ENCODE peak calls at places on chromosome 22, in six cellular contexts. One of them, this sample, is unnamed.

GRCh38 chr22:30005213-30005857 is 74.9 kb upstream of the HORMAD2 start:
- DNase-seq in BJ: no peak
- DNase-seq in bronchial epithelial cell: peak
- DNase-seq in fibroblast of the aortic adventitia: peak
- DNase-seq in CD8-positive, alpha-beta T cell: peak
- DNase-seq in fibroblast of mammary gland: peak
- DNase-seq in this sample: peak

GRCh38 chr22:25347752-25348102 is 128.3 kb downstream of the CRYBB2 start:
- DNase-seq in fibroblast of mammary gland: no peak
- DNase-seq in CD8-positive, alpha-beta T cell: no peak
- DNase-seq in bronchial epithelial cell: no peak
- DNase-seq in fibroblast of the aortic adventitia: peak
- DNase-seq in BJ: no peak
- DNase-seq in this sample: peak

GRCh38 chr22:27804016-27804415 is 2.5 kb upstream of the MN1 start:
- DNase-seq in CD8-positive, alpha-beta T cell: no peak
- DNase-seq in fibroblast of mammary gland: no peak
- DNase-seq in fibroblast of the aortic adventitia: no peak
- DNase-seq in bronchial epithelial cell: no peak
- DNase-seq in BJ: no peak
- DNase-seq in this sample: no peak

GRCh38 chr22:30246962-30247376 is 410 bp upstream of the LIF start:
- DNase-seq in CD8-positive, alpha-beta T cell: no peak
- DNase-seq in bronchial epithelial cell: no peak
- DNase-seq in fibroblast of mammary gland: no peak
- DNase-seq in BJ: no peak
- DNase-seq in fibroblast of the aortic adventitia: no peak
- DNase-seq in this sample: no peak

GRCh38 chr22:16955678-16956210 is 52.3 kb downstream of the GAB4 start:
- DNase-seq in fibroblast of the aortic adventitia: no peak
- DNase-seq in bronchial epithelial cell: no peak
- DNase-seq in BJ: no peak
- DNase-seq in CD8-positive, alpha-beta T cell: peak
- DNase-seq in fibroblast of mammary gland: peak
- DNase-seq in this sample: no peak

GRCh38 chr22:39477542-39477941 is 20.7 kb downstream of the MGAT3 start:
- DNase-seq in fibroblast of mammary gland: no peak
- DNase-seq in fibroblast of the aortic adventitia: no peak
- DNase-seq in CD8-positive, alpha-beta T cell: no peak
- DNase-seq in BJ: no peak
- DNase-seq in bronchial epithelial cell: no peak
- DNase-seq in this sample: no peak

GRCh38 chr22:47154621-47155081 is 392.2 kb downstream of the TBC1D22A start:
- DNase-seq in BJ: no peak
- DNase-seq in fibroblast of mammary gland: peak
- DNase-seq in CD8-positive, alpha-beta T cell: no peak
- DNase-seq in bronchial epithelial cell: no peak
- DNase-seq in fibroblast of the aortic adventitia: peak
- DNase-seq in this sample: peak

GRCh38 chr22:25081409-25081824 is 118.2 kb upstream of the CRYBB3 start:
- DNase-seq in fibroblast of the aortic adventitia: no peak
- DNase-seq in BJ: no peak
- DNase-seq in fibroblast of mammary gland: peak
- DNase-seq in bronchial epithelial cell: peak
- DNase-seq in CD8-positive, alpha-beta T cell: peak
- DNase-seq in this sample: peak

GRCh38 chr22:31173386-31174145 is 13.6 kb downstream of the RNF185 start:
- DNase-seq in bronchial epithelial cell: peak
- DNase-seq in fibroblast of the aortic adventitia: peak
- DNase-seq in fibroblast of mammary gland: peak
- DNase-seq in BJ: peak
- DNase-seq in CD8-positive, alpha-beta T cell: no peak
- DNase-seq in this sample: peak

GRCh38 chr22:40533712-40534378 is 102.7 kb downstream of the MRTFA start:
- DNase-seq in BJ: no peak
- DNase-seq in CD8-positive, alpha-beta T cell: peak
- DNase-seq in bronchial epithelial cell: peak
- DNase-seq in fibroblast of mammary gland: peak
- DNase-seq in fibroblast of the aortic adventitia: peak
- DNase-seq in this sample: peak

GRCh38 chr22:27885977-27886842 is 32.8 kb downstream of the PITPNB start:
- DNase-seq in BJ: no peak
- DNase-seq in fibroblast of the aortic adventitia: peak
- DNase-seq in bronchial epithelial cell: peak
- DNase-seq in fibroblast of mammary gland: peak
- DNase-seq in CD8-positive, alpha-beta T cell: peak
- DNase-seq in this sample: peak

GRCh38 chr22:39291501-39291900 is 27.9 kb downstream of the RPL3 start:
- DNase-seq in BJ: no peak
- DNase-seq in CD8-positive, alpha-beta T cell: no peak
- DNase-seq in fibroblast of the aortic adventitia: no peak
- DNase-seq in fibroblast of mammary gland: no peak
- DNase-seq in bronchial epithelial cell: no peak
- DNase-seq in this sample: no peak

GRCh38 chr22:29469755-29470154 is 10.3 kb upstream of the NEFH start:
- DNase-seq in bronchial epithelial cell: no peak
- DNase-seq in BJ: no peak
- DNase-seq in fibroblast of mammary gland: no peak
- DNase-seq in CD8-positive, alpha-beta T cell: no peak
- DNase-seq in fibroblast of the aortic adventitia: no peak
- DNase-seq in this sample: no peak

GRCh38 chr22:20524004-20524481 is 16.6 kb downstream of the MED15 start:
- DNase-seq in CD8-positive, alpha-beta T cell: no peak
- DNase-seq in fibroblast of the aortic adventitia: no peak
- DNase-seq in fibroblast of mammary gland: no peak
- DNase-seq in bronchial epithelial cell: peak
- DNase-seq in BJ: no peak
- DNase-seq in this sample: peak

GRCh38 chr22:33654173-33654890 is 265.9 kb downstream of the LARGE1 start:
- DNase-seq in fibroblast of the aortic adventitia: no peak
- DNase-seq in CD8-positive, alpha-beta T cell: no peak
- DNase-seq in fibroblast of mammary gland: no peak
- DNase-seq in bronchial epithelial cell: no peak
- DNase-seq in BJ: no peak
- DNase-seq in this sample: no peak

GRCh38 chr22:43298062-43298801 is 44.9 kb downstream of the SCUBE1 start:
- DNase-seq in BJ: no peak
- DNase-seq in bronchial epithelial cell: no peak
- DNase-seq in fibroblast of the aortic adventitia: peak
- DNase-seq in fibroblast of mammary gland: peak
- DNase-seq in CD8-positive, alpha-beta T cell: no peak
- DNase-seq in this sample: no peak

GRCh38 chr22:30248484-30248883 is 1.9 kb upstream of the LIF start:
- DNase-seq in fibroblast of mammary gland: no peak
- DNase-seq in bronchial epithelial cell: no peak
- DNase-seq in CD8-positive, alpha-beta T cell: no peak
- DNase-seq in fibroblast of the aortic adventitia: no peak
- DNase-seq in BJ: no peak
- DNase-seq in this sample: no peak

GRCh38 chr22:16960220-16960883 is 47.7 kb downstream of the GAB4 start:
- DNase-seq in CD8-positive, alpha-beta T cell: no peak
- DNase-seq in BJ: no peak
- DNase-seq in bronchial epithelial cell: no peak
- DNase-seq in fibroblast of mammary gland: no peak
- DNase-seq in fibroblast of the aortic adventitia: no peak
- DNase-seq in this sample: no peak

GRCh38 chr22:25645266-25645665 is 80.8 kb downstream of the GRK3 start:
- DNase-seq in fibroblast of mammary gland: peak
- DNase-seq in bronchial epithelial cell: no peak
- DNase-seq in fibroblast of the aortic adventitia: peak
- DNase-seq in BJ: no peak
- DNase-seq in CD8-positive, alpha-beta T cell: no peak
- DNase-seq in this sample: peak

GRCh38 chr22:26692215-26692614 is 34.8 kb downstream of the MIAT start:
- DNase-seq in BJ: no peak
- DNase-seq in fibroblast of the aortic adventitia: no peak
- DNase-seq in fibroblast of mammary gland: no peak
- DNase-seq in bronchial epithelial cell: no peak
- DNase-seq in CD8-positive, alpha-beta T cell: no peak
- DNase-seq in this sample: no peak

GRCh38 chr22:47219789-47220188 is 457.3 kb downstream of the TBC1D22A start:
- DNase-seq in BJ: no peak
- DNase-seq in CD8-positive, alpha-beta T cell: no peak
- DNase-seq in fibroblast of the aortic adventitia: no peak
- DNase-seq in bronchial epithelial cell: no peak
- DNase-seq in fibroblast of mammary gland: no peak
- DNase-seq in this sample: no peak

DNA sequence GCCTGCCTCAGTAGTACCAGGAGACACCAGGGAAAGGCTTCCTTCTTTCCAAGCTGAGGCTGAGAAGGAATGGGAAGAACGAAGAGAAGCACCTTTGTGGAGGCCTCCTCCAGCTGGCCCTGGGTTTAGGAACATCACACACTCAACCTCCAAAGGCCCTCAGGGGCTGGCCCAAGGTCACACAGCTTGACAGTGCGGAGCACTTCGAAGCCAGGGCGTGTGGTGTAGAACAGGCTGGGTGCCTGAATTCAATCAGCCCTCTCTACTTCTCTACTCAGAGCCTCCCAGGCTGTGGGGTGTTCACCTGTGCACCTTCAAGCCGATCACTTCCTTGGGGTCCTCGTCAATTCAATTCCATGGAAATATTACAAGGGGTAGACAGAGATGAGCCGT is 719 bp upstream of the CSDC2 start:
- DNase-seq in CD8-positive, alpha-beta T cell: no peak
- DNase-seq in fibroblast of mammary gland: no peak
- DNase-seq in BJ: no peak
- DNase-seq in bronchial epithelial cell: no peak
- DNase-seq in fibroblast of the aortic adventitia: no peak
- DNase-seq in this sample: no peak
- H3K4me3 ChIP-seq in CD8-positive, alpha-beta T cell: no peak
- H3K4me3 ChIP-seq in fibroblast of mammary gland: no peak
- H3K4me3 ChIP-seq in BJ: peak
- H3K4me3 ChIP-seq in bronchial epithelial cell: no peak
- H3K4me3 ChIP-seq in fibroblast of the aortic adventitia: peak
- H3K4me3 ChIP-seq in this sample: no peak

DNA sequence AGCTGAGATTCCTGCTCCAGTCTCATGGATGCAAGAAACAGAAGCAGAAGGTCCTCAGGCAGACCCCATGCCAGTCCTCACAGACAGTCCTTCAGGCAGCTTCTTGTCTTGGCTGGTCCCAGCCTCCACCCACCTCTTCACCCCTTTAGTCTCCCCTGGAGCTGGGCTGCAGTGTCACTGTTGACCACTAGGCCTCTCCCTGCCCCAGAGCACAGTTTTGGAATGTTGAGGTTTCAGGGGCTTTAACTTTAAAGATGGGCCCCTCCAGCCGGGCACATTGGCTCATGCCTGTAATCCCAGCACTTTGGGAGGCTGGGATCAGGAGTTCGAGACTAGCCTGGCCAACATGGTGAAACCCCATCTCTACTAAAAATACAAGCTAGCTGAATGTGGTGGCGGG is 39.5 kb upstream of the GCAT start:
- DNase-seq in fibroblast of the aortic adventitia: no peak
- DNase-seq in fibroblast of mammary gland: no peak
- DNase-seq in CD8-positive, alpha-beta T cell: no peak
- DNase-seq in BJ: no peak
- DNase-seq in bronchial epithelial cell: no peak
- DNase-seq in this sample: no peak
- TF ChIP-seq CTCF in fibroblast of the aortic adventitia: peak
- TF ChIP-seq CTCF in fibroblast of mammary gland: peak
- TF ChIP-seq CTCF in CD8-positive, alpha-beta T cell: no peak
- TF ChIP-seq CTCF in BJ: peak
- TF ChIP-seq CTCF in bronchial epithelial cell: peak
- TF ChIP-seq CTCF in this sample: peak

GRCh38 chr22:35805466-35805865 is 87.8 kb downstream of the APOL5 start:
- DNase-seq in CD8-positive, alpha-beta T cell: no peak
- DNase-seq in BJ: no peak
- DNase-seq in bronchial epithelial cell: no peak
- DNase-seq in fibroblast of the aortic adventitia: no peak
- DNase-seq in fibroblast of mammary gland: no peak
- DNase-seq in this sample: no peak
- H3K4me3 ChIP-seq in CD8-positive, alpha-beta T cell: no peak
- H3K4me3 ChIP-seq in BJ: no peak
- H3K4me3 ChIP-seq in bronchial epithelial cell: no peak
- H3K4me3 ChIP-seq in fibroblast of the aortic adventitia: no peak
- H3K4me3 ChIP-seq in fibroblast of mammary gland: no peak
- H3K4me3 ChIP-seq in this sample: no peak

GRCh38 chr22:49922484-49922883 is 4.0 kb downstream of the CRELD2 start:
- DNase-seq in fibroblast of mammary gland: no peak
- DNase-seq in BJ: no peak
- DNase-seq in fibroblast of the aortic adventitia: no peak
- DNase-seq in CD8-positive, alpha-beta T cell: no peak
- DNase-seq in bronchial epithelial cell: peak
- DNase-seq in this sample: no peak

GRCh38 chr22:49922926-49923325 is 4.5 kb downstream of the CRELD2 start:
- DNase-seq in bronchial epithelial cell: no peak
- DNase-seq in fibroblast of the aortic adventitia: no peak
- DNase-seq in BJ: no peak
- DNase-seq in fibroblast of mammary gland: no peak
- DNase-seq in CD8-positive, alpha-beta T cell: no peak
- DNase-seq in this sample: no peak

GRCh38 chr22:49921508-49922278 is 3.3 kb downstream of the CRELD2 start:
- DNase-seq in fibroblast of mammary gland: no peak
- DNase-seq in CD8-positive, alpha-beta T cell: no peak
- DNase-seq in bronchial epithelial cell: no peak
- DNase-seq in fibroblast of the aortic adventitia: no peak
- DNase-seq in BJ: no peak
- DNase-seq in this sample: no peak

GRCh38 chr22:49924113-49924833 is 5.8 kb downstream of the CRELD2 start:
- DNase-seq in fibroblast of the aortic adventitia: no peak
- DNase-seq in BJ: no peak
- DNase-seq in bronchial epithelial cell: no peak
- DNase-seq in CD8-positive, alpha-beta T cell: no peak
- DNase-seq in fibroblast of mammary gland: no peak
- DNase-seq in this sample: no peak

DNA sequence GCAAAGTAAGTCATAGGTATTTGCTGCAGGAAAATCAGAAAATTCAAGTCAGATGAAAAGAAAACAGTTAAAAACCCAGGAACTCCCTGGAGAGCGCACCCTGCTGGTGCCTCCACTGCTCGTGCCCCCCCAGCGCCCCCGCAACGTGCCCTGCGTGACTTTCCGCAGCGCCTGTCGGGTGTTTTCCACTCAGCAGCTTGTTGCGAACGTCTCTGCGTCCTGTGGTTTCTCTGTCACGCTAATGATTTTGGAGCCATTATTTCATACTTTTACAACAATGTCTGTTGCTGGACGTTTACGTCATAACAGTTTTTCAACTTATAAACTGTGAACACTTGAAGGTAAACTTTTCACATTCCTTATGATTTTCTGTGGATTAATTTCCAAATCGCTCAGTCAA is 5.0 kb downstream of the CRELD2 start:
- DNase-seq in BJ: no peak
- DNase-seq in fibroblast of the aortic adventitia: no peak
- DNase-seq in bronchial epithelial cell: no peak
- DNase-seq in fibroblast of mammary gland: no peak
- DNase-seq in CD8-positive, alpha-beta T cell: no peak
- DNase-seq in this sample: no peak
- TF ChIP-seq CTCF in BJ: peak
- TF ChIP-seq CTCF in fibroblast of the aortic adventitia: no peak
- TF ChIP-seq CTCF in bronchial epithelial cell: peak
- TF ChIP-seq CTCF in fibroblast of mammary gland: no peak
- TF ChIP-seq CTCF in CD8-positive, alpha-beta T cell: no peak
- TF ChIP-seq CTCF in this sample: peak

GRCh38 chr22:23892626-23893445 is 1.3 kb upstream of the MIF start:
- DNase-seq in fibroblast of mammary gland: no peak
- DNase-seq in CD8-positive, alpha-beta T cell: no peak
- DNase-seq in fibroblast of the aortic adventitia: no peak
- DNase-seq in BJ: no peak
- DNase-seq in bronchial epithelial cell: no peak
- DNase-seq in this sample: no peak
- H3K4me3 ChIP-seq in fibroblast of mammary gland: no peak
- H3K4me3 ChIP-seq in CD8-positive, alpha-beta T cell: no peak
- H3K4me3 ChIP-seq in fibroblast of the aortic adventitia: no peak
- H3K4me3 ChIP-seq in BJ: no peak
- H3K4me3 ChIP-seq in bronchial epithelial cell: no peak
- H3K4me3 ChIP-seq in this sample: no peak